ENCODE peak calls at places on chromosomes 2 and 18, in six cellular contexts. B is body of pancreas, U is H1, W is ovary, E is testis, L is heart left ventricle. O is an unnamed sample.

GRCh38 chr2:17313261-17313660 is 205.0 kb downstream of the RAD51AP2 start:
- DNase-seq in B (no peak), U (no peak), W (no peak), E (no peak), L (no peak), O (no peak)

GRCh38 chr2:172397136-172397825 is 30.1 kb upstream of the ITGA6 start:
- DNase-seq in B (no peak), U (no peak), W (no peak), E (peak; percentile 45), L (no peak), O (no peak)

GRCh38 chr2:173996766-173997165 is 31.6 kb upstream of the SP3 start:
- DNase-seq in B (no peak), U (no peak), W (no peak), E (no peak), L (no peak), O (no peak)

GRCh38 chr2:42368817-42369550 is 8.0 kb upstream of the COX7A2L start:
- DNase-seq in B (no peak), U (no peak), W (no peak), E (no peak), L (peak; percentile 36), O (no peak)

GRCh38 chr2:42809131-42809875 is 16.9 kb upstream of the HAAO start:
- DNase-seq in B (peak; percentile 69), U (peak; percentile 46), W (peak; percentile 58), E (no peak), L (no peak), O (no peak)

GRCh38 chr2:152443771-152444170 is 108.8 kb downstream of the FMNL2 start:
- DNase-seq in B (no peak), U (no peak), W (no peak), E (peak; percentile 65), L (no peak), O (no peak)

GRCh38 chr2:206442854-206443734 is at the start of gene ADAM23:
- DNase-seq in B (no peak), U (peak; percentile 84), W (peak; percentile 62), E (peak; percentile 83), L (peak; percentile 48), O (no peak)

GRCh38 chr2:69168144-69168813 is 155.3 kb downstream of the ANTXR1 start:
- DNase-seq in B (no peak), U (no peak), W (no peak), E (no peak), L (no peak), O (no peak)

GRCh38 chr2:216880509-216881184 is 20.8 kb upstream of the TNP1 start:
- DNase-seq in B (no peak), U (no peak), W (no peak), E (peak; percentile 85), L (no peak), O (no peak)

GRCh38 chr2:19883486-19883885 is 18.3 kb downstream of the TTC32 start:
- DNase-seq in B (no peak), U (no peak), W (no peak), E (no peak), L (no peak), O (no peak)

GRCh38 chr2:44777542-44777941 is 164.0 kb upstream of the SIX3 start:
- DNase-seq in B (no peak), U (no peak), W (no peak), E (peak; percentile 28), L (no peak), O (no peak)

GRCh38 chr2:8867363-8867762 is 29.9 kb upstream of the KIDINS220 start:
- DNase-seq in B (no peak), U (no peak), W (no peak), E (no peak), L (no peak), O (no peak)

GRCh38 chr2:174632847-174633620 is 35.4 kb upstream of the WIPF1 start:
- DNase-seq in B (no peak), U (no peak), W (no peak), E (no peak), L (no peak), O (no peak)

GRCh38 chr2:111938392-111938791 is 40.0 kb downstream of the MERTK start:
- DNase-seq in B (no peak), U (no peak), W (no peak), E (no peak), L (no peak), O (no peak)

GRCh38 chr18:659597-659996 is 2.1 kb downstream of the TYMS start:
- DNase-seq in B (no peak), U (no peak), W (no peak), E (no peak), L (no peak), O (no peak)

GRCh38 chr18:58466636-58467205 is 162.2 kb downstream of the ALPK2 start:
- DNase-seq in B (peak; percentile 51), U (no peak), W (no peak), E (no peak), L (no peak), O (peak; percentile 63)

GRCh38 chr2:136132840-136133570 is 15.1 kb upstream of the CXCR4 start:
- DNase-seq in B (no peak), U (no peak), W (no peak), E (no peak), L (no peak), O (no peak)

GRCh38 chr2:161947394-161947793 is 126.6 kb downstream of the DPP4 start:
- DNase-seq in B (no peak), U (no peak), W (no peak), E (no peak), L (no peak), O (no peak)

GRCh38 chr2:74291217-74291551 is 52.0 kb downstream of the SLC4A5 start:
- DNase-seq in B (no peak), U (no peak), W (no peak), E (no peak), L (no peak), O (no peak)

GRCh38 chr2:7595181-7595580 is 678.0 kb downstream of the RNF144A start:
- DNase-seq in B (no peak), U (no peak), W (no peak), E (no peak), L (no peak), O (no peak)

GRCh38 chr2:43097650-43098049 is 128.8 kb downstream of the ZFP36L2 start:
- DNase-seq in B (no peak), U (no peak), W (no peak), E (no peak), L (no peak), O (no peak)

DNA sequence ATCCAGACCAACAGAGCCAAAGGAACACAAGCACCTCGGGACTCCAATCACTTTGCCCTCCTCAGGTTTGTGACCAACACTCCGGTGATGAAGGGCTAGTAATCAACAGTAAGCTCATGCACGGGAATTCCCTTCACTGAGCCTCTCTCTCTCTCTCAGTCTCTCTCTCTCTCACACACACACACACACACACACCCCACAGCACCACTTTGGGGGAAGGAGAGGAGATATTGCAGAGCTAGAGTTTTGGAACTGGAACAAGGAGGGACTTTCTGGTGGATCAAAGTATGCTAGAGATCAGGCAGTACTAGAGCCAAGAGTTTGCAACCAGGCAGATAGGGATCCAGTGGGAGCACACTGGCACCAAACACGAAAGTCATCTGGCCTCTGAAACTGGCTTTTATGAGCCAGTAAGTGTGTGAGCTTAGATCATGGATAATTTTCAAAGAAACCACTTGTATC is 98.7 kb downstream of the ANKRD44 start:
- DNase-seq in B (no peak), U (no peak), W (no peak), E (no peak), L (no peak), O (no peak)
- TF ChIP-seq POLR2A in B (no peak), U (no peak), W (no peak), E (no peak), L (no peak), O (no peak)

GRCh38 chr2:176161041-176161785 is 4.1 kb downstream of the HOXD3 start:
- DNase-seq in B (no peak), U (no peak), W (no peak), E (no peak), L (no peak), O (no peak)
- H3K4me3 ChIP-seq in B (no peak overlapping the region), U (no peak overlapping the region), W (peak overlapping the region; percentile 30), E (peak overlapping the region; percentile 56), L (no peak overlapping the region), O (no peak overlapping the region)

GRCh38 chr2:39466311-39466710 is 29.2 kb upstream of the MAP4K3 start:
- DNase-seq in B (no peak), U (no peak), W (no peak), E (no peak), L (no peak), O (no peak)
- H3K4me1 ChIP-seq in B (peaks cover 27% of the 10 kb centered on the region), U (peaks cover 10% of the 10 kb centered on the region), W (peaks cover 15% of the 10 kb centered on the region), E (peaks cover 22% of the 10 kb centered on the region), L (peaks cover 16% of the 10 kb centered on the region), O (peaks cover 6% of the 10 kb centered on the region)

DNA sequence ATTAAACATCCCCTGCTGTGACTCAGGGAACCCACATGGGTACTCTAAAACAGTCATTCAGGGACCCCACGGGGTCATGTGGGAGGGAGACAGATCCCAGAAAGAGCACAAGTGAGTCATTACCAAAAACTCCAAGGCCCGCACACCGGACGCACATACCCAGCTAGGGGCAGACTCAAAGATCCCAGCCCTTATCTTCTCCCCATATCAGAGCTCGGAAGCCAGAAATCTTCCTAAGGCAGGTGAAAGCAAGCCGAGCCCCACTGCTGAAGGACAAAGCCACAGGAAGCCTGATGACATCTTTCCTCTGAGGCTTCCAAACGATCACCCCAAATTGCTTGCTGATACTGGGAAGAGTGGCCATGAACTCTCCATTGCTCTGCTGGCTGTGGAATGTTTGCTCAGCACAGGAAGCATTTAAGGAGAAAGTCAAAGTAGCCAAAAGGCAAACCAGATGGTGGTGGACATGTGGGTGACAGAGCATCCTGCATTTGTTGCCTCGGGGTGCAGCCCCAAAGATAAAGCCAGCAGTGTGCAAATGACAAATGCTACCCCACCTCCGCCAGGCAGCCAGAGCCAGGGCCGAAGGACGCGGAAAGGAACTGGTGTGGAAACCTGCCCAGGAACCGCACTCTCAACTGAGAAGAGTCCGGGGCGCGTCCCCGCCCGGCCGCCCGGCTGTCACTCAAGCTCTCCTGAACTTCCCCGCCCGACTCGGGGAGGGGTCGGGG is 784 bp downstream of the ACTR1B start:
- DNase-seq in B (peak; percentile 73), U (peak; percentile 74), W (peak; percentile 76), E (peak; percentile 76), L (peak; percentile 82), O (peak; percentile 84)
- TF ChIP-seq POLR2A in B (no peak), U (no peak), W (peak; percentile 7), E (no peak), L (no peak), O (peak; percentile 22)

GRCh38 chr2:88002359-88002707 is 14.0 kb downstream of the RNU2-63P start:
- DNase-seq in B (no peak), U (no peak), W (no peak), E (no peak), L (no peak), O (no peak)

DNA sequence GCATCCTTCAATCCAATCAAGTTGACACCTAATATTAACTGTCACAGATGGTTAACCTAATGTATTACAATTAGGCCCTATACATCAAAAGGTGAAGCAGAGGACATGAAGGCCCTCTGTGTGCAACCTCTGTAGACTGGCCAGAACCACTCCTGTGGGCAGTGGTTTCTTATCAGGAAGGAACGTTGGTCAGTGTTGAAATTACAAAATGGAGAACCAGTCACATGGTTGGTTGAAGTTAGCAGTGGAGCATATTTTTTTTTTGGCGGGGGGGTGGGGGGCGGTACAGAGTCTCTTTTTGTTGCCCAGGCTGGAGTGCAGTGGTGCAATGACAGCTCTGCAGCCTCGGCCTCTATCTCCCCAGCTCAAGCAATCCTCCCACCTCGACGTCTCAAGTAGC is 19.8 kb downstream of the RNU2-63P start:
- DNase-seq in B (no peak), U (no peak), W (no peak), E (no peak), L (no peak), O (no peak)
- H3K4me3 ChIP-seq in B (no peak overlapping the region), U (no peak overlapping the region), W (no peak overlapping the region), E (no peak overlapping the region), L (no peak overlapping the region), O (no peak overlapping the region)